ENCODE peak calls at places on chromosome 20, in six cellular contexts. G, P, V, U, M and O are unnamed samples.

GRCh38 chr20:45725134-45725533 is 3.0 kb downstream of the SPINT4 start:
- DNase-seq in P (no peak), U (no peak), G (no peak), M (no peak), V (peak), O (no peak)

GRCh38 chr20:22473293-22473692 is 111.1 kb downstream of the FOXA2 start:
- DNase-seq in V (no peak), U (no peak), M (no peak), G (no peak), P (no peak), O (no peak)

GRCh38 chr20:53337419-53338101 is 256.1 kb downstream of the ZNF217 start:
- DNase-seq in G (no peak), M (no peak), U (no peak), P (no peak), V (no peak), O (no peak)

GRCh38 chr20:24987244-24987643 is 5.3 kb downstream of the APMAP start:
- DNase-seq in V (peak), U (no peak), M (no peak), P (no peak), G (peak), O (no peak)

GRCh38 chr20:51036827-51037229 is 13.9 kb upstream of the KCNG1 start:
- DNase-seq in P (no peak), G (no peak), M (no peak), U (no peak), V (no peak), O (no peak)

GRCh38 chr20:20820104-20820503 is 107.7 kb upstream of the RALGAPA2 start:
- DNase-seq in G (no peak), U (peak), P (peak), M (no peak), V (peak), O (peak)

GRCh38 chr20:11331096-11331495 is 586.6 kb upstream of the BTBD3 start:
- DNase-seq in P (no peak), M (no peak), V (no peak), U (no peak), G (no peak), O (no peak)

GRCh38 chr20:41174782-41175181 is 37.4 kb downstream of the PLCG1 start:
- DNase-seq in U (no peak), P (no peak), M (no peak), G (peak), V (no peak), O (no peak)

GRCh38 chr20:10531848-10532247 is 96.7 kb downstream of the SLX4IP start:
- DNase-seq in M (no peak), G (peak), V (no peak), U (no peak), P (no peak), O (no peak)

DNA sequence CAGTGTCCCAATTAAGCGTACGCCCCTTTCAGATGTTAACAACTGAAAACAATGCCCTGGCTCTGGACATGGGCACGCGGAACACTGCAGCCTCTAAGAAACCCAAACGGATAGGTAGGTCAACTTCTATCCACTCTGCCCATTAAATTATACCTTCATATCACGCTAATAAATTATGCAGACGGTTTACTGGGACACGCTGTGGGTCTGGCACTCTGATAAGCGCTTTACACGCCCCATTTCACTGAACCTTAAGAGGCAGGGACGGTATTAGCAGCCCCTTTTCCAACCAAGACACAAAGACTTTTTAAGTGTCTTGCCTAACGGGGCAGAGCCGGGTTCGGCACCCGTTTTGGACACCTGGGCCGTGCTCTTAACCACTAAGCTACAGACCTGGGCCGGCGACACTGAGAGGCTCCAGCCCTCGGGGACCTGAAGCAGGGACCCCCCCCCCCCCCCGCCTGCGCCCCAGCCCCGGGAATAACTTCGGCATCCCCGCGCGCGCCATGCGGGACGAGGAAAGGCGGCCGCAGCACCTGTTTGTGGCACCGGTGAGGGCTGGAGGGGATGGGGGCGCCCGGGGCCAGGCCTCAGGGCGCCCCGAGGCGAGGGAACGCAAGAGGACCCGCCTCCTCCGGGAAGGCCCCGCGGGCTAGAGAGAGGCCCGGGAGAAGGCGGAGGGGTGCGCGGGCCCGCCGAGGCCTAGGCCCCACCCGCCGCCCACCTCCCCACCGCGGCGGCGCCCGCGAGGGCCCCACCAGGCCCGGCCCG is 619 bp downstream of the STAU1 start:
- DNase-seq in V (no peak), U (peak), M (no peak), P (no peak), G (no peak), O (no peak)
- TF ChIP-seq BHLHE40 in V (no peak), U (no peak), M (no peak), P (no peak), G (no peak), O (no peak)

GRCh38 chr20:9409352-9409751 is 105.0 kb upstream of the LAMP5 start:
- DNase-seq in P (no peak), V (no peak), U (no peak), G (peak), M (no peak), O (no peak)
- TF ChIP-seq BHLHE40 in P (no peak), V (no peak), U (no peak), G (no peak), M (no peak), O (no peak)

GRCh38 chr20:44401052-44401769 is 45.7 kb downstream of the HNF4A start:
- DNase-seq in P (peak), V (peak), G (no peak), M (no peak), U (no peak), O (no peak)
- TF ChIP-seq BHLHE40 in P (no peak), V (no peak), G (no peak), M (no peak), U (no peak), O (no peak)

DNA sequence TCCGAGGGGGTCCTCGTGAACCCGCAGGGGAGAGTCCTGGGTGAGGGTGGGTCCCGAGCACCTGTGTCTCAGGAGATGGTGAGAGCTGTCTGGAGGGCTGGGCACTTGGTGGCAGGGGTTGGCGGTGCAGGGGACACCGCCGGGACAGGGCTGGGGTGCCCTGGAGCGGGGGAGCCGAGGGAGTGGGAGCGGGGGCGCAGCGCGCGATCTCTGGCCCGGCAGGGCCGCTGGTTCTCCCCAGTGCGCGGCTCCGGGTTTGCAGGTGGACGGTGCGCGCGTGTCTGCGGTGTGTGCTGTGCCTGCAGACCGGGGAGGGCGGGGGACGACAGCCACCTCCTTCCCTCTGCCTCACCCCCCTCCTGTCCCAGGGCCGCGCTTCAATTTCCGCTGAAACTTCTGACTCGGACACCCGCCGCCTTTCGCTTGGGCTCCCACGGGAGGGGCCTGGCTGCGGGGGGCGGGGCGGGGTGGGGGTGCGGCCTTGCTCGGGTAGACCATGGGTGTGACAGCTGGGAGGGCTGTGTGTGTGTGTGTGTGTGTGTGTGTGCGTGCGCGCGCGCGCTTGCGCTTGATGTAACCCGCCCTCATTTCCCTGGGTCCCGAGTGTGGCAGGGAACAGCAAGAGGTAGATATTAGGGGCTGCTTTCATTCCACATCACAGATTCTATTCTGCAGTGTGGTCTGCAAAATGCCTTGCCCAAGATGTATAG is 1.2 kb downstream of the TRIB3 start:
- DNase-seq in V (peak), G (peak), U (peak), M (peak), P (peak), O (peak)
- TF ChIP-seq BHLHE40 in V (no peak), G (no peak), U (peak), M (no peak), P (no peak), O (no peak)

GRCh38 chr20:48682529-48683385 is 145.0 kb downstream of the PREX1 start:
- DNase-seq in U (peak), P (no peak), G (peak), V (peak), M (no peak), O (peak)
- TF ChIP-seq BHLHE40 in U (no peak), P (no peak), G (peak), V (no peak), M (no peak), O (no peak)

GRCh38 chr20:2544211-2544610 is 7.8 kb downstream of the TMC2 start:
- DNase-seq in G (peak), V (no peak), P (no peak), M (no peak), U (no peak), O (no peak)
- TF ChIP-seq BHLHE40 in G (no peak), V (no peak), P (no peak), M (no peak), U (no peak), O (no peak)

GRCh38 chr20:63162206-63162770 is 53.6 kb downstream of the YTHDF1 start:
- DNase-seq in G (no peak), M (no peak), V (no peak), P (no peak), U (no peak), O (no peak)

GRCh38 chr20:63164681-63165537 is 51.0 kb downstream of the YTHDF1 start:
- DNase-seq in U (no peak), P (no peak), V (no peak), M (no peak), G (no peak), O (no peak)

GRCh38 chr20:63163171-63163570 is 52.8 kb downstream of the YTHDF1 start:
- DNase-seq in P (no peak), U (no peak), V (no peak), M (no peak), G (no peak), O (no peak)

GRCh38 chr20:63165538-63166422 is 50.2 kb downstream of the YTHDF1 start:
- DNase-seq in P (no peak), M (no peak), V (no peak), G (no peak), U (no peak), O (no peak)

GRCh38 chr20:63163596-63164560 is 52.1 kb downstream of the YTHDF1 start:
- DNase-seq in M (no peak), U (no peak), V (no peak), P (no peak), G (no peak), O (no peak)
- TF ChIP-seq BHLHE40 in M (no peak), U (no peak), V (no peak), P (no peak), G (no peak), O (no peak)